ENCODE peak calls at places on chromosomes 7 and 10, in eight cellular contexts. One of them, this sample, is unnamed.

GRCh38 chr10:126668505-126668904 is 2.0 kb downstream of the C10orf90 start:
- DNase-seq in esophagus squamous epithelium: no peak
- DNase-seq in gastrocnemius medialis: no peak
- DNase-seq in transverse colon: no peak
- DNase-seq in HCT116: no peak
- DNase-seq in GM12878: no peak
- DNase-seq in Peyer's patch: no peak
- DNase-seq in stomach: no peak
- DNase-seq in this sample: no peak

GRCh38 chr7:41046221-41046761 is 656.6 kb downstream of the INHBA start:
- DNase-seq in GM12878: no peak
- DNase-seq in stomach: no peak
- DNase-seq in esophagus squamous epithelium: no peak
- DNase-seq in gastrocnemius medialis: peak
- DNase-seq in HCT116: no peak
- DNase-seq in transverse colon: no peak
- DNase-seq in Peyer's patch: no peak
- DNase-seq in this sample: no peak

GRCh38 chr7:41006591-41006990 is 696.3 kb downstream of the INHBA start:
- DNase-seq in gastrocnemius medialis: no peak
- DNase-seq in esophagus squamous epithelium: no peak
- DNase-seq in Peyer's patch: no peak
- DNase-seq in stomach: no peak
- DNase-seq in GM12878: no peak
- DNase-seq in transverse colon: no peak
- DNase-seq in HCT116: peak
- DNase-seq in this sample: no peak

GRCh38 chr7:80729586-80730320 is 91.3 kb downstream of the CD36 start:
- DNase-seq in gastrocnemius medialis: no peak
- DNase-seq in Peyer's patch: no peak
- DNase-seq in stomach: no peak
- DNase-seq in transverse colon: no peak
- DNase-seq in esophagus squamous epithelium: no peak
- DNase-seq in GM12878: no peak
- DNase-seq in HCT116: no peak
- DNase-seq in this sample: no peak

GRCh38 chr7:126578338-126578737 is 674.4 kb downstream of the GRM8 start:
- DNase-seq in stomach: no peak
- DNase-seq in HCT116: no peak
- DNase-seq in transverse colon: no peak
- DNase-seq in Peyer's patch: no peak
- DNase-seq in esophagus squamous epithelium: no peak
- DNase-seq in GM12878: no peak
- DNase-seq in gastrocnemius medialis: no peak
- DNase-seq in this sample: no peak

GRCh38 chr7:13988765-13989137 is 715 bp downstream of the ETV1 start:
- DNase-seq in gastrocnemius medialis: no peak
- DNase-seq in transverse colon: no peak
- DNase-seq in esophagus squamous epithelium: no peak
- DNase-seq in HCT116: no peak
- DNase-seq in Peyer's patch: no peak
- DNase-seq in stomach: no peak
- DNase-seq in GM12878: no peak
- DNase-seq in this sample: no peak

GRCh38 chr10:133231946-133232574 is 2.0 kb downstream of the UTF1 start:
- DNase-seq in GM12878: no peak
- DNase-seq in stomach: no peak
- DNase-seq in Peyer's patch: no peak
- DNase-seq in esophagus squamous epithelium: no peak
- DNase-seq in HCT116: no peak
- DNase-seq in gastrocnemius medialis: no peak
- DNase-seq in transverse colon: no peak
- DNase-seq in this sample: no peak

GRCh38 chr10:72038458-72039001 is 49.8 kb downstream of the SPOCK2 start:
- DNase-seq in gastrocnemius medialis: no peak
- DNase-seq in GM12878: no peak
- DNase-seq in transverse colon: no peak
- DNase-seq in stomach: no peak
- DNase-seq in Peyer's patch: no peak
- DNase-seq in HCT116: no peak
- DNase-seq in esophagus squamous epithelium: no peak
- DNase-seq in this sample: no peak

GRCh38 chr10:15155978-15156377 is 12.5 kb downstream of the NMT2 start:
- DNase-seq in transverse colon: no peak
- DNase-seq in GM12878: no peak
- DNase-seq in esophagus squamous epithelium: no peak
- DNase-seq in gastrocnemius medialis: no peak
- DNase-seq in Peyer's patch: no peak
- DNase-seq in HCT116: no peak
- DNase-seq in stomach: no peak
- DNase-seq in this sample: no peak

GRCh38 chr10:79385392-79385795 is 38.1 kb downstream of the PPIF start:
- DNase-seq in GM12878: no peak
- DNase-seq in esophagus squamous epithelium: no peak
- DNase-seq in transverse colon: no peak
- DNase-seq in HCT116: no peak
- DNase-seq in stomach: no peak
- DNase-seq in Peyer's patch: peak
- DNase-seq in gastrocnemius medialis: no peak
- DNase-seq in this sample: no peak

GRCh38 chr10:89959433-89960110 is 258.2 kb downstream of the KIF20B start:
- DNase-seq in GM12878: peak
- DNase-seq in HCT116: no peak
- DNase-seq in stomach: no peak
- DNase-seq in transverse colon: no peak
- DNase-seq in esophagus squamous epithelium: no peak
- DNase-seq in gastrocnemius medialis: no peak
- DNase-seq in Peyer's patch: no peak
- DNase-seq in this sample: no peak

GRCh38 chr7:45099891-45100760 is 11.4 kb upstream of the NACAD start:
- DNase-seq in HCT116: no peak
- DNase-seq in GM12878: no peak
- DNase-seq in esophagus squamous epithelium: no peak
- DNase-seq in Peyer's patch: no peak
- DNase-seq in transverse colon: no peak
- DNase-seq in stomach: no peak
- DNase-seq in gastrocnemius medialis: no peak
- DNase-seq in this sample: no peak

GRCh38 chr10:91856637-91857036 is 52.6 kb downstream of the FGFBP3 start:
- DNase-seq in Peyer's patch: no peak
- DNase-seq in stomach: no peak
- DNase-seq in gastrocnemius medialis: no peak
- DNase-seq in HCT116: peak
- DNase-seq in esophagus squamous epithelium: no peak
- DNase-seq in GM12878: no peak
- DNase-seq in transverse colon: no peak
- DNase-seq in this sample: no peak

GRCh38 chr10:27744478-27745379 is 890 bp downstream of the MKX start:
- DNase-seq in Peyer's patch: no peak
- DNase-seq in stomach: peak
- DNase-seq in esophagus squamous epithelium: no peak
- DNase-seq in gastrocnemius medialis: no peak
- DNase-seq in HCT116: no peak
- DNase-seq in GM12878: no peak
- DNase-seq in transverse colon: peak
- DNase-seq in this sample: no peak

GRCh38 chr10:122990278-122990677 is 10.1 kb downstream of the PSTK start:
- DNase-seq in HCT116: no peak
- DNase-seq in stomach: no peak
- DNase-seq in GM12878: no peak
- DNase-seq in esophagus squamous epithelium: no peak
- DNase-seq in Peyer's patch: no peak
- DNase-seq in transverse colon: no peak
- DNase-seq in gastrocnemius medialis: no peak
- DNase-seq in this sample: no peak

GRCh38 chr10:43264987-43265798 is 1.7 kb downstream of the RASGEF1A start:
- DNase-seq in HCT116: no peak
- DNase-seq in esophagus squamous epithelium: no peak
- DNase-seq in GM12878: no peak
- DNase-seq in stomach: peak
- DNase-seq in gastrocnemius medialis: no peak
- DNase-seq in transverse colon: peak
- DNase-seq in Peyer's patch: peak
- DNase-seq in this sample: no peak

GRCh38 chr10:124156524-124157225 is 63.3 kb upstream of the CHST15 start:
- DNase-seq in stomach: peak
- DNase-seq in Peyer's patch: peak
- DNase-seq in HCT116: no peak
- DNase-seq in GM12878: no peak
- DNase-seq in transverse colon: no peak
- DNase-seq in esophagus squamous epithelium: no peak
- DNase-seq in gastrocnemius medialis: no peak
- DNase-seq in this sample: no peak

GRCh38 chr10:73780301-73780700 is 1.5 kb upstream of the CHCHD1 start:
- DNase-seq in transverse colon: no peak
- DNase-seq in HCT116: no peak
- DNase-seq in GM12878: no peak
- DNase-seq in stomach: no peak
- DNase-seq in esophagus squamous epithelium: no peak
- DNase-seq in Peyer's patch: no peak
- DNase-seq in gastrocnemius medialis: no peak
- DNase-seq in this sample: no peak

GRCh38 chr10:73780966-73781365 is 882 bp upstream of the CHCHD1 start:
- DNase-seq in stomach: no peak
- DNase-seq in GM12878: no peak
- DNase-seq in HCT116: no peak
- DNase-seq in esophagus squamous epithelium: no peak
- DNase-seq in Peyer's patch: no peak
- DNase-seq in transverse colon: no peak
- DNase-seq in gastrocnemius medialis: no peak
- DNase-seq in this sample: no peak

GRCh38 chr10:73782749-73783085 is 869 bp downstream of the CHCHD1 start:
- DNase-seq in Peyer's patch: no peak
- DNase-seq in GM12878: no peak
- DNase-seq in esophagus squamous epithelium: no peak
- DNase-seq in transverse colon: no peak
- DNase-seq in stomach: no peak
- DNase-seq in gastrocnemius medialis: no peak
- DNase-seq in HCT116: no peak
- DNase-seq in this sample: no peak

GRCh38 chr10:73781548-73781878 is 335 bp upstream of the CHCHD1 start:
- DNase-seq in HCT116: no peak
- DNase-seq in gastrocnemius medialis: no peak
- DNase-seq in stomach: no peak
- DNase-seq in transverse colon: no peak
- DNase-seq in GM12878: no peak
- DNase-seq in esophagus squamous epithelium: no peak
- DNase-seq in Peyer's patch: no peak
- DNase-seq in this sample: no peak

GRCh38 chr10:73781879-73782748 is at the start of gene CHCHD1:
- DNase-seq in esophagus squamous epithelium: peak
- DNase-seq in stomach: peak
- DNase-seq in Peyer's patch: peak
- DNase-seq in transverse colon: peak
- DNase-seq in GM12878: peak
- DNase-seq in HCT116: peak
- DNase-seq in gastrocnemius medialis: peak
- DNase-seq in this sample: peak
- TF ChIP-seq POLR2A in esophagus squamous epithelium: peak
- TF ChIP-seq POLR2A in stomach: no peak
- TF ChIP-seq POLR2A in Peyer's patch: peak
- TF ChIP-seq POLR2A in transverse colon: peak
- TF ChIP-seq POLR2A in GM12878: peak
- TF ChIP-seq POLR2A in HCT116: peak
- TF ChIP-seq POLR2A in gastrocnemius medialis: peak
- TF ChIP-seq POLR2A in this sample: peak

GRCh38 chr7:131625817-131626372 is 69.5 kb upstream of the PODXL start:
- DNase-seq in gastrocnemius medialis: no peak
- DNase-seq in Peyer's patch: no peak
- DNase-seq in transverse colon: no peak
- DNase-seq in esophagus squamous epithelium: no peak
- DNase-seq in HCT116: peak
- DNase-seq in GM12878: no peak
- DNase-seq in stomach: no peak
- DNase-seq in this sample: no peak
- TF ChIP-seq CTCF in gastrocnemius medialis: no peak
- TF ChIP-seq CTCF in Peyer's patch: no peak
- TF ChIP-seq CTCF in transverse colon: no peak
- TF ChIP-seq CTCF in esophagus squamous epithelium: no peak
- TF ChIP-seq CTCF in HCT116: no peak
- TF ChIP-seq CTCF in GM12878: no peak
- TF ChIP-seq CTCF in stomach: no peak
- TF ChIP-seq CTCF in this sample: no peak

GRCh38 chr10:102738692-102739121 is 5.0 kb upstream of the WBP1L start:
- DNase-seq in transverse colon: no peak
- DNase-seq in Peyer's patch: no peak
- DNase-seq in HCT116: no peak
- DNase-seq in esophagus squamous epithelium: no peak
- DNase-seq in gastrocnemius medialis: no peak
- DNase-seq in GM12878: no peak
- DNase-seq in stomach: no peak
- DNase-seq in this sample: no peak
- TF ChIP-seq POLR2A in transverse colon: no peak
- TF ChIP-seq POLR2A in Peyer's patch: no peak
- TF ChIP-seq POLR2A in HCT116: no peak
- TF ChIP-seq POLR2A in esophagus squamous epithelium: no peak
- TF ChIP-seq POLR2A in gastrocnemius medialis: no peak
- TF ChIP-seq POLR2A in GM12878: no peak
- TF ChIP-seq POLR2A in stomach: no peak
- TF ChIP-seq POLR2A in this sample: no peak

GRCh38 chr7:130814753-130815152 is 80.7 kb upstream of the KLF14 start:
- DNase-seq in HCT116: peak
- DNase-seq in esophagus squamous epithelium: no peak
- DNase-seq in transverse colon: no peak
- DNase-seq in Peyer's patch: no peak
- DNase-seq in GM12878: no peak
- DNase-seq in stomach: no peak
- DNase-seq in gastrocnemius medialis: no peak
- DNase-seq in this sample: no peak
- TF ChIP-seq CTCF in HCT116: peak
- TF ChIP-seq CTCF in esophagus squamous epithelium: no peak
- TF ChIP-seq CTCF in transverse colon: no peak
- TF ChIP-seq CTCF in Peyer's patch: no peak
- TF ChIP-seq CTCF in GM12878: peak
- TF ChIP-seq CTCF in stomach: no peak
- TF ChIP-seq CTCF in gastrocnemius medialis: no peak
- TF ChIP-seq CTCF in this sample: peak

This sample was measured in right lobe of liver.